ENCODE peak calls at places on chromosomes 5 and 9, in six cellular contexts. S is H1, M is HCT116, N is SK-N-SH, Q is K562, G is GM12878. Y is an unnamed sample.

GRCh38 chr5:6745706-6746217 is 32.5 kb downstream of the TENT4A start:
- DNase-seq in N (peak; percentile 71), M (peak; percentile 31), Q (peak; percentile 57), S (no peak), G (no peak), Y (peak; percentile 53)

GRCh38 chr5:2750026-2750757 is 1.3 kb downstream of the IRX2 start:
- DNase-seq in S (peak; percentile 77), N (no peak), G (no peak), Q (no peak), M (no peak), Y (peak; percentile 56)

GRCh38 chr5:172421-172820 is 18.9 kb upstream of the LRRC14B start:
- DNase-seq in N (no peak), M (no peak), S (no peak), G (no peak), Q (no peak), Y (no peak)

GRCh38 chr9:99559776-99560175 is 261.9 kb upstream of the NR4A3 start:
- DNase-seq in S (no peak), M (no peak), G (no peak), Q (no peak), N (no peak), Y (no peak)

GRCh38 chr5:113404269-113404668 is 30.5 kb downstream of the TSSK1B start:
- DNase-seq in N (no peak), Q (no peak), M (no peak), G (no peak), S (no peak), Y (no peak)

GRCh38 chr9:100125236-100125635 is 26.2 kb downstream of the INVS start:
- DNase-seq in Q (no peak), N (no peak), M (no peak), S (no peak), G (no peak), Y (peak; percentile 1)

GRCh38 chr5:56561-57290 is 35.2 kb upstream of the PLEKHG4B start:
- DNase-seq in N (no peak), M (no peak), G (no peak), S (peak; percentile 79), Q (peak; percentile 67), Y (peak; percentile 75)

GRCh38 chr5:68137451-68138190 is 77.9 kb upstream of the PIK3R1 start:
- DNase-seq in S (no peak), N (no peak), G (no peak), M (no peak), Q (no peak), Y (no peak)

GRCh38 chr9:76835571-76836283 is 70.2 kb downstream of the PRUNE2 start:
- DNase-seq in Q (no peak), G (no peak), S (no peak), N (no peak), M (no peak), Y (no peak)

GRCh38 chr5:1343931-1344901 is 683 bp downstream of the CLPTM1L start:
- DNase-seq in S (peak; percentile 54), Q (peak; percentile 44), G (no peak), N (peak; percentile 66), M (no peak), Y (no peak)

GRCh38 chr9:127706836-127707241 is at the start of gene CFAP157:
- DNase-seq in S (peak; percentile 68), N (peak; percentile 69), Q (no peak), G (no peak), M (no peak), Y (peak; percentile 97)

GRCh38 chr5:173397531-173397930 is 69.3 kb upstream of the STC2 start:
- DNase-seq in M (no peak), Q (no peak), G (no peak), N (no peak), S (no peak), Y (no peak)

GRCh38 chr9:114720296-114720695 is 38.3 kb upstream of the TEX48 start:
- DNase-seq in Q (no peak), M (no peak), N (no peak), S (no peak), G (no peak), Y (no peak)

GRCh38 chr9:13952906-13953305 is 361.0 kb downstream of the NFIB start:
- DNase-seq in Q (no peak), G (no peak), S (no peak), N (no peak), M (no peak), Y (no peak)

GRCh38 chr9:38022995-38023394 is 46.0 kb downstream of the SHB start:
- DNase-seq in G (no peak), N (peak; percentile 64), M (no peak), S (no peak), Q (no peak), Y (no peak)
- TF ChIP-seq JUND in G (no peak), N (no peak), M (no peak), S (no peak), Q (no peak), Y (no peak)

GRCh38 chr5:95382843-95383242 is 8.3 kb upstream of the FAM81B start:
- DNase-seq in S (no peak), G (no peak), Q (no peak), M (no peak), N (no peak), Y (no peak)
- TF ChIP-seq JUND in S (no peak), G (no peak), Q (no peak), M (no peak), N (no peak), Y (no peak)

GRCh38 chr9:134483361-134484184 is 157.3 kb downstream of the RXRA start:
- DNase-seq in S (no peak), N (no peak), M (no peak), Q (no peak), G (no peak), Y (no peak)
- TF ChIP-seq JUND in S (no peak), N (no peak), M (no peak), Q (no peak), G (no peak), Y (no peak)

GRCh38 chr5:78961743-78962142 is 23.4 kb downstream of the ARSB start:
- DNase-seq in G (no peak), Q (no peak), M (no peak), S (no peak), N (no peak), Y (no peak)

GRCh38 chr5:78968781-78969180 is 16.3 kb downstream of the ARSB start:
- DNase-seq in G (no peak), S (no peak), N (no peak), Q (no peak), M (no peak), Y (no peak)

GRCh38 chr5:78959767-78960166 is 25.3 kb downstream of the ARSB start:
- DNase-seq in N (peak; percentile 57), Q (no peak), S (no peak), G (no peak), M (no peak), Y (no peak)

GRCh38 chr5:78964889-78965288 is 20.2 kb downstream of the ARSB start:
- DNase-seq in G (no peak), N (peak; percentile 49), Q (peak; percentile 47), S (no peak), M (peak; percentile 48), Y (peak; percentile 82)
- TF ChIP-seq JUND in G (no peak), N (no peak), Q (peak; percentile 12), S (no peak), M (no peak), Y (no peak)

GRCh38 chr5:39186289-39186688 is 33.1 kb downstream of the FYB1 start:
- DNase-seq in M (no peak), N (no peak), S (no peak), G (no peak), Q (no peak), Y (no peak)
- TF ChIP-seq JUND in M (no peak), N (no peak), S (no peak), G (no peak), Q (no peak), Y (no peak)

GRCh38 chr9:135655317-135656003 is 7.6 kb upstream of the LCN9 start:
- DNase-seq in G (no peak), M (no peak), Q (no peak), S (no peak), N (peak; percentile 34), Y (no peak)
- TF ChIP-seq JUND in G (no peak), M (no peak), Q (no peak), S (no peak), N (no peak), Y (no peak)

Y was measured in T47D.